ENCODE peak calls at places on chromosomes 2 and 18, in nine cellular contexts. P, D, G, N, K, Y, Z, U and L are unnamed samples.

GRCh38 chr18:50410008-50410407 is 35.2 kb downstream of the SKA1 start:
- DNase-seq in Z (no peak), U (peak), D (no peak), K (peak), Y (no peak), N (no peak), G (no peak), P (no peak), L (no peak)

GRCh38 chr2:26172189-26172865 is 561 bp upstream of the GAREM2 start:
- DNase-seq in Z (no peak), D (no peak), G (no peak), U (peak), P (peak), N (no peak), Y (no peak), K (peak), L (no peak)

GRCh38 chr18:36993068-36993467 is 164.1 kb downstream of the KIAA1328 start:
- DNase-seq in Z (no peak), K (no peak), D (no peak), Y (no peak), N (no peak), G (no peak), P (no peak), U (no peak), L (no peak)

GRCh38 chr2:118312963-118313756 is 224.9 kb downstream of the INSIG2 start:
- DNase-seq in Y (no peak), U (no peak), G (peak), P (no peak), Z (no peak), D (no peak), K (peak), N (no peak), L (no peak)

GRCh38 chr2:95359501-95359930 is 43.0 kb upstream of the FAHD2A start:
- DNase-seq in D (no peak), Z (no peak), Y (no peak), K (no peak), G (peak), P (no peak), U (no peak), N (no peak), L (no peak)

GRCh38 chr2:110816404-110817365 is 84.3 kb downstream of the ACOXL start:
- DNase-seq in P (no peak), Z (no peak), G (no peak), Y (no peak), N (no peak), U (no peak), D (no peak), K (no peak), L (no peak)

GRCh38 chr2:62858231-62858832 is 152.8 kb downstream of the EHBP1 start:
- DNase-seq in P (no peak), K (no peak), Z (no peak), Y (no peak), N (no peak), G (no peak), U (no peak), D (no peak), L (no peak)

GRCh38 chr18:57660961-57661360 is 39.3 kb upstream of the NARS1 start:
- DNase-seq in G (no peak), N (no peak), K (no peak), D (no peak), P (peak), Z (no peak), Y (no peak), U (peak), L (peak)